ENCODE peak calls at places on chromosomes 11 and 22, in six cellular contexts. One of them, this sample, is unnamed.

GRCh38 chr11:77092382-77092781 is 10.3 kb upstream of the OMP start:
- DNase-seq in adrenal gland: no peak
- DNase-seq in hepatocyte: no peak
- DNase-seq in esophagus squamous epithelium: no peak
- DNase-seq in left ventricle myocardium inferior: peak; percentile 7
- DNase-seq in lower lobe of right lung: peak; percentile 37
- DNase-seq in this sample: no peak

GRCh38 chr11:67354314-67355022 is 1.1 kb upstream of the POLD4 start:
- DNase-seq in adrenal gland: peak; percentile 85
- DNase-seq in hepatocyte: peak; percentile 93
- DNase-seq in esophagus squamous epithelium: no peak
- DNase-seq in left ventricle myocardium inferior: peak; percentile 60
- DNase-seq in lower lobe of right lung: peak; percentile 61
- DNase-seq in this sample: peak; percentile 94

GRCh38 chr22:22827187-22827948 is 60.2 kb upstream of the IGLL5 start:
- DNase-seq in adrenal gland: no peak
- DNase-seq in hepatocyte: no peak
- DNase-seq in esophagus squamous epithelium: no peak
- DNase-seq in left ventricle myocardium inferior: no peak
- DNase-seq in lower lobe of right lung: no peak
- DNase-seq in this sample: no peak

GRCh38 chr11:47161134-47161854 is 15.4 kb downstream of the ARFGAP2 start:
- DNase-seq in adrenal gland: peak; percentile 74
- DNase-seq in hepatocyte: peak; percentile 86
- DNase-seq in esophagus squamous epithelium: no peak
- DNase-seq in left ventricle myocardium inferior: no peak
- DNase-seq in lower lobe of right lung: peak; percentile 61
- DNase-seq in this sample: peak; percentile 65

GRCh38 chr22:36982136-36982535 is 37.1 kb downstream of the TST start:
- DNase-seq in adrenal gland: no peak
- DNase-seq in hepatocyte: no peak
- DNase-seq in esophagus squamous epithelium: no peak
- DNase-seq in left ventricle myocardium inferior: no peak
- DNase-seq in lower lobe of right lung: no peak
- DNase-seq in this sample: no peak

GRCh38 chr11:227824-228223 is 8.3 kb downstream of the SIRT3 start:
- DNase-seq in adrenal gland: no peak
- DNase-seq in hepatocyte: no peak
- DNase-seq in esophagus squamous epithelium: no peak
- DNase-seq in left ventricle myocardium inferior: no peak
- DNase-seq in lower lobe of right lung: no peak
- DNase-seq in this sample: no peak

GRCh38 chr22:43247546-43248260 is 60.8 kb upstream of the TTLL12 start:
- DNase-seq in adrenal gland: no peak
- DNase-seq in hepatocyte: no peak
- DNase-seq in esophagus squamous epithelium: no peak
- DNase-seq in left ventricle myocardium inferior: no peak
- DNase-seq in lower lobe of right lung: no peak
- DNase-seq in this sample: no peak

GRCh38 chr22:38737302-38738060 is 18.3 kb downstream of the SUN2 start:
- DNase-seq in adrenal gland: no peak
- DNase-seq in hepatocyte: no peak
- DNase-seq in esophagus squamous epithelium: no peak
- DNase-seq in left ventricle myocardium inferior: no peak
- DNase-seq in lower lobe of right lung: peak; percentile 32
- DNase-seq in this sample: no peak

GRCh38 chr11:26930518-26931247 is 63.2 kb upstream of the FIBIN start:
- DNase-seq in adrenal gland: no peak
- DNase-seq in hepatocyte: peak; percentile 16
- DNase-seq in esophagus squamous epithelium: no peak
- DNase-seq in left ventricle myocardium inferior: no peak
- DNase-seq in lower lobe of right lung: no peak
- DNase-seq in this sample: no peak

GRCh38 chr22:33652596-33652995 is 267.7 kb downstream of the LARGE1 start:
- DNase-seq in adrenal gland: peak; percentile 50
- DNase-seq in hepatocyte: peak; percentile 54
- DNase-seq in esophagus squamous epithelium: no peak
- DNase-seq in left ventricle myocardium inferior: no peak
- DNase-seq in lower lobe of right lung: no peak
- DNase-seq in this sample: no peak

GRCh38 chr22:40024201-40025061 is 29.7 kb downstream of the FAM83F start:
- DNase-seq in adrenal gland: peak; percentile 78
- DNase-seq in hepatocyte: peak; percentile 87
- DNase-seq in esophagus squamous epithelium: no peak
- DNase-seq in left ventricle myocardium inferior: peak; percentile 63
- DNase-seq in lower lobe of right lung: peak; percentile 82
- DNase-seq in this sample: peak; percentile 85

GRCh38 chr22:23781533-23781932 is 5.2 kb upstream of the SMARCB1 start:
- DNase-seq in adrenal gland: no peak
- DNase-seq in hepatocyte: peak; percentile 61
- DNase-seq in esophagus squamous epithelium: no peak
- DNase-seq in left ventricle myocardium inferior: no peak
- DNase-seq in lower lobe of right lung: no peak
- DNase-seq in this sample: no peak

GRCh38 chr11:62546937-62547625 is 475 bp upstream of the AHNAK start:
- DNase-seq in adrenal gland: no peak
- DNase-seq in hepatocyte: peak; percentile 77
- DNase-seq in esophagus squamous epithelium: no peak
- DNase-seq in left ventricle myocardium inferior: peak; percentile 42
- DNase-seq in lower lobe of right lung: no peak
- DNase-seq in this sample: peak; percentile 56

GRCh38 chr11:117230286-117230961 is 1.4 kb downstream of the PCSK7 start:
- DNase-seq in adrenal gland: no peak
- DNase-seq in hepatocyte: no peak
- DNase-seq in esophagus squamous epithelium: no peak
- DNase-seq in left ventricle myocardium inferior: no peak
- DNase-seq in lower lobe of right lung: no peak
- DNase-seq in this sample: no peak

GRCh38 chr11:97364047-97364446 is 974.2 kb downstream of the JRKL start:
- DNase-seq in adrenal gland: no peak
- DNase-seq in hepatocyte: no peak
- DNase-seq in esophagus squamous epithelium: no peak
- DNase-seq in left ventricle myocardium inferior: no peak
- DNase-seq in lower lobe of right lung: no peak
- DNase-seq in this sample: no peak

GRCh38 chr11:130848361-130849214 is 67.7 kb downstream of the SNX19 start:
- DNase-seq in adrenal gland: no peak
- DNase-seq in hepatocyte: no peak
- DNase-seq in esophagus squamous epithelium: no peak
- DNase-seq in left ventricle myocardium inferior: no peak
- DNase-seq in lower lobe of right lung: no peak
- DNase-seq in this sample: no peak

GRCh38 chr11:58622344-58622743 is at the start of gene CNTF:
- DNase-seq in adrenal gland: no peak
- DNase-seq in hepatocyte: no peak
- DNase-seq in esophagus squamous epithelium: no peak
- DNase-seq in left ventricle myocardium inferior: no peak
- DNase-seq in lower lobe of right lung: no peak
- DNase-seq in this sample: no peak

GRCh38 chr11:13010737-13011342 is 1.7 kb downstream of the RASSF10 start:
- DNase-seq in adrenal gland: no peak
- DNase-seq in hepatocyte: peak; percentile 34
- DNase-seq in esophagus squamous epithelium: no peak
- DNase-seq in left ventricle myocardium inferior: no peak
- DNase-seq in lower lobe of right lung: peak; percentile 57
- DNase-seq in this sample: peak; percentile 54

GRCh38 chr11:112762686-112763048 is 198.6 kb upstream of the NCAM1 start:
- DNase-seq in adrenal gland: no peak
- DNase-seq in hepatocyte: no peak
- DNase-seq in esophagus squamous epithelium: no peak
- DNase-seq in left ventricle myocardium inferior: no peak
- DNase-seq in lower lobe of right lung: no peak
- DNase-seq in this sample: no peak

GRCh38 chr11:75147875-75148263 is 3.0 kb upstream of the SLCO2B1 start:
- DNase-seq in adrenal gland: peak; percentile 48
- DNase-seq in hepatocyte: no peak
- DNase-seq in esophagus squamous epithelium: no peak
- DNase-seq in left ventricle myocardium inferior: peak; percentile 51
- DNase-seq in lower lobe of right lung: peak; percentile 77
- DNase-seq in this sample: peak; percentile 31

GRCh38 chr11:74366576-74366975 is 31.7 kb downstream of the PGM2L1 start:
- DNase-seq in adrenal gland: no peak
- DNase-seq in hepatocyte: no peak
- DNase-seq in esophagus squamous epithelium: no peak
- DNase-seq in left ventricle myocardium inferior: no peak
- DNase-seq in lower lobe of right lung: no peak
- DNase-seq in this sample: no peak

GRCh38 chr11:90218606-90219005 is 4.2 kb downstream of the CHORDC1 start:
- DNase-seq in adrenal gland: peak; percentile 29
- DNase-seq in hepatocyte: no peak
- DNase-seq in esophagus squamous epithelium: no peak
- DNase-seq in left ventricle myocardium inferior: peak; percentile 26
- DNase-seq in lower lobe of right lung: peak; percentile 36
- DNase-seq in this sample: no peak

GRCh38 chr11:1548221-1549070 is 23.6 kb downstream of the DUSP8 start:
- DNase-seq in adrenal gland: peak; percentile 83
- DNase-seq in hepatocyte: peak; percentile 89
- DNase-seq in esophagus squamous epithelium: no peak
- DNase-seq in left ventricle myocardium inferior: peak; percentile 78
- DNase-seq in lower lobe of right lung: peak; percentile 87
- DNase-seq in this sample: peak; percentile 88

GRCh38 chr11:1546536-1547466 is 25.3 kb downstream of the DUSP8 start:
- DNase-seq in adrenal gland: peak; percentile 53
- DNase-seq in hepatocyte: peak; percentile 86
- DNase-seq in esophagus squamous epithelium: no peak
- DNase-seq in left ventricle myocardium inferior: no peak
- DNase-seq in lower lobe of right lung: no peak
- DNase-seq in this sample: peak; percentile 61

GRCh38 chr11:1547467-1548098 is 24.5 kb downstream of the DUSP8 start:
- DNase-seq in adrenal gland: no peak
- DNase-seq in hepatocyte: no peak
- DNase-seq in esophagus squamous epithelium: no peak
- DNase-seq in left ventricle myocardium inferior: no peak
- DNase-seq in lower lobe of right lung: no peak
- DNase-seq in this sample: no peak

GRCh38 chr11:1546077-1546535 is 26.0 kb downstream of the DUSP8 start:
- DNase-seq in adrenal gland: no peak
- DNase-seq in hepatocyte: peak; percentile 79
- DNase-seq in esophagus squamous epithelium: no peak
- DNase-seq in left ventricle myocardium inferior: no peak
- DNase-seq in lower lobe of right lung: no peak
- DNase-seq in this sample: peak; percentile 77

DNA sequence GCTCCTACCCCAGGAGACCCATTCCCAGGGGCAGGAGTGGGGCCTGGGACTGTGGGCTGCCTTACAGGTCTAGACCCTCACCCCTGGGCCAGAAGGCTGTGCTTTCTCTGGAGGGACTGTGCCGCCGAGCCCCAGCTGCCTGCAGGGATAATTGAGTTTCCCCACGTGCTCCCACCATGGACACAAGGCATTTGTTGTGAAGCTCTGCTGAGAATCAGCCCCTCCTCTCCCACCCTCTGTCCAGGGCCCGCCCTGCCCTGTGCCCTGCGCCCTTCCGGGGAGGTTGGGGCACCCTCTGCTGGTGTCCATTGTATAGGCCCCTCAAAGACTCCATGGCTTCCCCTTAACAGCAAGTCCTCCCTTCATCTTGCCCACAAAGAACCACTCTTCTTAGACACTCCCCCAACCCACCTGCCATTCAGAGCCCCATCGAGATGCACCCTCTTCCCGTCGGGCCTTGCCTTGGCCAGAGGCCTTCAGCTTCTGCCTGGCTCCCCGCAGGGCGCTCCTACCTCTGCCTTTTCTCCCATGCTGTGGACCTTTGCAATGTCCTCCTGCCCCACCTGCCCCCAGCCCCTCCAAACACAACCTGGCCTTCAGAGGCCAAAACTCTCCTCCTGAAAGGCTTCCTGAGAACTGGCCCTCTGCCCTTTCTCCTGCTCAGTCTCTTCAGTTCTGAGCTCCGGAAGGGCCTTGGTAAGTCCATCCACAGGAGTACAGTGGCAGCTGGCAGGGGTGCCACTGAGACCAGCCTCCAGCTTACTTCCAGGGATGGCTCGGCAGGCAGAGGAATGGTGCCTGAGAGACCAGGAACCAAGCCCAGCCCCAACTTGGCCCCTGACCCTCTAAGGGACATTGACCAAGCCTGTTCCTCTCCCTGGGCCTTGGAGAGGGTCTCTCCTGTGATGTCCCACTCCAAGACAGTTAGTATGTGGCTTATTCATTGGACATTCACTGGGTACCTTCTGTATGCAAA is 22.4 kb downstream of the DUSP8 start:
- DNase-seq in adrenal gland: no peak
- DNase-seq in hepatocyte: no peak
- DNase-seq in esophagus squamous epithelium: no peak
- DNase-seq in left ventricle myocardium inferior: no peak
- DNase-seq in lower lobe of right lung: no peak
- DNase-seq in this sample: no peak
- H3K27me3 ChIP-seq in adrenal gland: peaks cover 21% of the 10 kb centered on the region
- H3K27me3 ChIP-seq in hepatocyte: peaks cover 24% of the 10 kb centered on the region
- H3K27me3 ChIP-seq in esophagus squamous epithelium: peaks cover 4% of the 10 kb centered on the region
- H3K27me3 ChIP-seq in left ventricle myocardium inferior: peaks cover 35% of the 10 kb centered on the region
- H3K27me3 ChIP-seq in lower lobe of right lung: peaks cover 29% of the 10 kb centered on the region
- H3K27me3 ChIP-seq in this sample: peaks cover 10% of the 10 kb centered on the region

GRCh38 chr11:71144736-71145135 is 107.6 kb downstream of the SHANK2 start:
- DNase-seq in adrenal gland: no peak
- DNase-seq in hepatocyte: no peak
- DNase-seq in esophagus squamous epithelium: no peak
- DNase-seq in left ventricle myocardium inferior: no peak
- DNase-seq in lower lobe of right lung: no peak
- DNase-seq in this sample: no peak
- H3K27ac ChIP-seq in adrenal gland: no peak overlapping the region
- H3K27ac ChIP-seq in hepatocyte: no peak overlapping the region
- H3K27ac ChIP-seq in esophagus squamous epithelium: no peak overlapping the region
- H3K27ac ChIP-seq in left ventricle myocardium inferior: no peak overlapping the region
- H3K27ac ChIP-seq in lower lobe of right lung: no peak overlapping the region
- H3K27ac ChIP-seq in this sample: no peak overlapping the region

GRCh38 chr22:27335102-27335660 is 466.4 kb downstream of the MN1 start:
- DNase-seq in adrenal gland: no peak
- DNase-seq in hepatocyte: no peak
- DNase-seq in esophagus squamous epithelium: no peak
- DNase-seq in left ventricle myocardium inferior: no peak
- DNase-seq in lower lobe of right lung: no peak
- DNase-seq in this sample: no peak
- H3K27me3 ChIP-seq in adrenal gland: peaks cover 3% of the 10 kb centered on the region
- H3K27me3 ChIP-seq in hepatocyte: peaks cover 7% of the 10 kb centered on the region
- H3K27me3 ChIP-seq in esophagus squamous epithelium: no peaks in the 10 kb centered on the region
- H3K27me3 ChIP-seq in left ventricle myocardium inferior: peaks cover 59% of the 10 kb centered on the region
- H3K27me3 ChIP-seq in lower lobe of right lung: peaks cover 7% of the 10 kb centered on the region
- H3K27me3 ChIP-seq in this sample: peaks cover 5% of the 10 kb centered on the region

DNA sequence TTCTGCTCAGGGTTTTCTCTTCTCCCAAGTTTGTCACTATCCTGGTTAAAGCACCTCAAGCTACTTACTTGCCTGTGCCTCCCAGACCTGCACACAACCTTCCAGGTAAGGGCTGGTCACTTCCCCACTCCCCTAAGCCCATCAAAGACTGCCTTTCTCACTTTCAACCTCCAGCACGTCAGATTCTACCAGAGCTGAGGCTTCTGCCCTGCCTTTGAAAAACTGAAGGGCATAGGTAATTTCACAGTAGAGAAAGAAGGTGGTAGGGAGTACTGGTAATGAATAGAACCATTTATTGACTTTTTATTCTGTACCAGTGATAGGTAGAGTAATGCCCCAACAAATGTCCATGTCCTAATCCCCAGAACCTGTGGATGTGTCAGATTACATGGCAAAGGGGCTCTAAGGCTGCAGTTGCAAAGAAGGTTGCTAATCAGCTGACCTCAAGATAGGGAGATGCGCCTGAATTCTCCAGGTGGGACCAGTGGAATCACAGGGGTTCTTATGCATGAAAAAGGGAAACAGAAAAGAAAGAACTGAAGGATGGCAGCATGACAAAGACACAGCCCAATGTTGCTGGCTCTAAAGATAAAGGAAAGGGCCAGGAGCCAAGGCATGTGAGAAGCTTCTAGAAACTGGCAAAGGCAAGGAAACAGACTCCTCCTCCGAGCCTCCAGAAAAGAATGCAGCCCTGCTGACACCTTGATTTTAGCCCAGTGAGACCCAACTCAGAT is 89.0 kb downstream of the SLC1A2 start:
- DNase-seq in adrenal gland: no peak
- DNase-seq in hepatocyte: no peak
- DNase-seq in esophagus squamous epithelium: no peak
- DNase-seq in left ventricle myocardium inferior: no peak
- DNase-seq in lower lobe of right lung: no peak
- DNase-seq in this sample: no peak
- H3K27ac ChIP-seq in adrenal gland: no peak overlapping the region
- H3K27ac ChIP-seq in hepatocyte: no peak overlapping the region
- H3K27ac ChIP-seq in esophagus squamous epithelium: no peak overlapping the region
- H3K27ac ChIP-seq in left ventricle myocardium inferior: no peak overlapping the region
- H3K27ac ChIP-seq in lower lobe of right lung: peak overlapping the region; percentile 12
- H3K27ac ChIP-seq in this sample: no peak overlapping the region